ENCODE peak calls at places on chromosomes 12 and 14, in five cellular contexts. W is body of pancreas, Z is A549, O is right lobe of liver, E is left ventricle myocardium inferior. S is an unnamed sample.

GRCh38 chr14:90419200-90419599 is 22.4 kb downstream of the CALM1 start:
- DNase-seq in W (peak; percentile 67), Z (peak; percentile 80), O (peak; percentile 61), E (peak; percentile 67), S (peak; percentile 87)

GRCh38 chr14:94633116-94633515 is 20.9 kb downstream of the SERPINA3 start:
- DNase-seq in W (no peak), Z (no peak), O (peak; percentile 55), E (no peak), S (no peak)

GRCh38 chr12:4147051-4147481 is 126.5 kb upstream of the CCND2 start:
- DNase-seq in W (no peak), Z (no peak), O (no peak), E (no peak), S (no peak)

GRCh38 chr12:76391461-76391860 is 43.2 kb upstream of the BBS10 start:
- DNase-seq in W (no peak), Z (no peak), O (peak; percentile 82), E (no peak), S (no peak)

GRCh38 chr14:93006484-93007128 is 83.7 kb downstream of the CHGA start:
- DNase-seq in W (peak; percentile 45), Z (no peak), O (no peak), E (no peak), S (no peak)

GRCh38 chr12:124646385-124647230 is 79.2 kb upstream of the NCOR2 start:
- DNase-seq in W (no peak), Z (no peak), O (no peak), E (no peak), S (no peak)

GRCh38 chr14:24798911-24799310 is 164.9 kb upstream of the GZMB start:
- DNase-seq in W (no peak), Z (no peak), O (no peak), E (no peak), S (no peak)

GRCh38 chr14:86038401-86038985 is 508.5 kb downstream of the FLRT2 start:
- DNase-seq in W (peak; percentile 60), Z (peak; percentile 41), O (peak; percentile 53), E (no peak), S (no peak)

GRCh38 chr14:23302290-23303225 is at the start of gene PPP1R3E:
- DNase-seq in W (peak; percentile 77), Z (peak; percentile 74), O (peak; percentile 82), E (peak; percentile 69), S (peak; percentile 66)

GRCh38 chr12:65881348-65881961 is 57.2 kb downstream of the HMGA2 start:
- DNase-seq in W (peak; percentile 35), Z (no peak), O (no peak), E (peak; percentile 24), S (peak; percentile 69)

GRCh38 chr12:57131896-57132744 is 3.8 kb downstream of the LRP1 start:
- DNase-seq in W (no peak), Z (no peak), O (no peak), E (no peak), S (no peak)

GRCh38 chr14:22588419-22589095 is 467 bp downstream of the DAD1 start:
- DNase-seq in W (no peak), Z (no peak), O (no peak), E (no peak), S (no peak)

GRCh38 chr12:28770329-28770728 is 378.7 kb upstream of the FAR2 start:
- DNase-seq in W (no peak), Z (peak; percentile 7), O (no peak), E (peak; percentile 21), S (no peak)

GRCh38 chr12:114888458-114888857 is 204.5 kb upstream of the TBX3 start:
- DNase-seq in W (no peak), Z (peak; percentile 44), O (no peak), E (no peak), S (no peak)

GRCh38 chr12:56413392-56413791 is 35.8 kb downstream of the TIMELESS start:
- DNase-seq in W (peak; percentile 87), Z (no peak), O (no peak), E (no peak), S (no peak)

GRCh38 chr12:124792961-124793441 is 70.7 kb downstream of the SCARB1 start:
- DNase-seq in W (no peak), Z (no peak), O (no peak), E (no peak), S (no peak)

GRCh38 chr12:105721051-105721825 is 390.7 kb downstream of the C12orf75 start:
- DNase-seq in W (no peak), Z (no peak), O (no peak), E (no peak), S (no peak)
- H3K4me1 ChIP-seq in W (no peaks in the 10 kb centered on the region), Z (no peaks in the 10 kb centered on the region), O (no peaks in the 10 kb centered on the region), E (peaks cover 7% of the 10 kb centered on the region), S (no peaks in the 10 kb centered on the region)

GRCh38 chr14:97031530-97031929 is 234.3 kb downstream of the VRK1 start:
- DNase-seq in W (no peak), Z (no peak), O (no peak), E (no peak), S (no peak)

GRCh38 chr14:97036096-97036852 is 239.1 kb downstream of the VRK1 start:
- DNase-seq in W (no peak), Z (no peak), O (no peak), E (no peak), S (no peak)

GRCh38 chr14:97029800-97030199 is 232.6 kb downstream of the VRK1 start:
- DNase-seq in W (no peak), Z (no peak), O (no peak), E (no peak), S (no peak)

GRCh38 chr14:97028382-97028781 is 231.2 kb downstream of the VRK1 start:
- DNase-seq in W (no peak), Z (no peak), O (no peak), E (no peak), S (no peak)

DNA sequence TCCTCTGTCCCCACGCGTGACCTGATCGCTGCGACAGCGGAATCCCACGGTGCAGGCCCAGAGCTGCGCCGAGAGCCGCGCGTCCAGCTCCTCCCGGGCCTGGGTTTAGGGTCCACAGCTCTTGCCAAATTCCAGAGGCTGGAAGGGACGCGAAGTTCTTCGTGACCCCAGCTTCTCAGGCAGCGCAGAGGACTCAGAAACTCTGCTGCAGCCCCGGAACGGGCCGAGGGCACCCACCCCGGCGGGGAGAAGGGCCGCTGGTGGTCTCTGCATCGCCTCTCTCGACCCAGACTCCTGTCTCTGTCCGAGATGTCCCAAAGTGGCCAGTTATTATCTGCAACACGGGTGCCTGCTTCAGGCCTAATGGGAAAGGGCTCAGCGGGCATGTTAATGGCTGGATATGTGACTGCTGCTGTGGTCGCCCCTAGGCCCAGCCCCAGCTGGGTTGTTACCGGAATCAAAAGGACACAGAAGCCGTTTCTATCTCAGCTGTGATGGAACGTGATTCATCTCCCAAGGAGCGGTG is 236.4 kb downstream of the VRK1 start:
- DNase-seq in W (no peak), Z (no peak), O (no peak), E (no peak), S (no peak)
- H3K4me3 ChIP-seq in W (no peak overlapping the region), Z (no peak overlapping the region), O (no peak overlapping the region), E (peak overlapping the region; percentile 53), S (peak overlapping the region; percentile 31)

DNA sequence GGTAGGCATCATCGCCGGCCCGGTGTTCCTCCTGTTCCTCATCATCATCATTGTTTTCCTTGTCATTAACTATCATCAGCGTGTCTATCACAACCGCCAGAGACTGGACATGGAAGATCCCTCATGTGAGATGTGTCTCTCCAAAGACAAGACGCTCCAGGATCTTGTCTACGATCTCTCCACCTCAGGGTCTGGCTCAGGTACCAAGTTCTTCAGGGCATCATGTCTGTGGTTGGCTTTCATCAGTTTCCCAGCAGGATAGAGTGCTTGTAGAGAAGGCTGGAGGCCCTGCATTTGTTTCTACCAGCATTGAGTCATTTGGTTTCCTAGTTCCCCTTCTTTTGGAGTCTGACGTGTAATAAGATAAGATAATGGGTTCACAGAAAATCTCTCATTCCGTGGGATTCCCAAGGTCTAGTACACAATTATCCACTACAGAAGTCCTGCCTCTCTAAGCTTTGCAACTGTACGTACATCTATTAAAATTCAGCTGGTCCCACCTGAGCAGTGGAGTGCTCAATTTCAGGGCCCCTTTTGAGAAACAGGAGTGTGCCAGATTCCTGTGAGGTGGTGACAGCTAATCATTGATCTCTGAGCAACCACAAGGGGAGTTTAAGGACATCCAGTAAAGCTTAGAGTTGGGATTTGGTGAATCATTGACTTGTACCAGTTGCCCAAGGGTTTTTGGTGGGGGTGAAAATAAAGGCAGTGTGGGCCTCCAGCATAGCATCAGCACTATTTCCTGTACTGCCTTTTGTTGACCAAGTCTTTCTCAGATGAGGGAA is 25.1 kb downstream of the ACVR1B start:
- DNase-seq in W (no peak), Z (peak; percentile 79), O (peak; percentile 67), E (no peak), S (no peak)
- H3K4me1 ChIP-seq in W (peaks cover 75% of the 10 kb centered on the region), Z (peaks cover 56% of the 10 kb centered on the region), O (peaks cover 11% of the 10 kb centered on the region), E (peaks cover 45% of the 10 kb centered on the region), S (peaks cover 6% of the 10 kb centered on the region)

GRCh38 chr14:89337912-89338311 is 79.1 kb downstream of the FOXN3 start:
- DNase-seq in W (no peak), Z (no peak), O (no peak), E (no peak), S (peak; percentile 70)
- H3K4me3 ChIP-seq in W (no peak overlapping the region), Z (no peak overlapping the region), O (no peak overlapping the region), E (no peak overlapping the region), S (no peak overlapping the region)

GRCh38 chr14:101708853-101709532 is 52.5 kb upstream of the PPP2R5C start:
- DNase-seq in W (no peak), Z (no peak), O (peak; percentile 42), E (no peak), S (peak; percentile 48)
- H3K4me1 ChIP-seq in W (peaks cover 16% of the 10 kb centered on the region), Z (peaks cover 3% of the 10 kb centered on the region), O (no peaks in the 10 kb centered on the region), E (peaks cover 27% of the 10 kb centered on the region), S (peaks cover 26% of the 10 kb centered on the region)